ENCODE peak calls at places on chromosomes 12 and 14, in four cellular contexts. X is nephron progenitor cell, K is NCI-H1105 treated with DMSO at 0.1 percent for 48 hours, A is kidney. D is an unnamed sample.

GRCh38 chr12:45701296-45701695 is 28.2 kb upstream of the ARID2 start:
- DNase-seq in K (no peak), X (no peak), A (no peak), D (no peak)

GRCh38 chr14:76962303-76962660 is 66.2 kb downstream of the IRF2BPL start:
- DNase-seq in K (no peak), X (no peak), A (no peak), D (no peak)

GRCh38 chr12:56119361-56119796 is 1.3 kb downstream of the ZC3H10 start:
- DNase-seq in A (peak; percentile 88), K (peak; percentile 43), X (peak; percentile 74), D (peak; percentile 74)

GRCh38 chr14:85542623-85543022 is 12.7 kb downstream of the FLRT2 start:
- DNase-seq in K (no peak), A (no peak), X (no peak), D (no peak)

GRCh38 chr12:2625267-2625666 is 169.5 kb upstream of the FKBP4 start:
- DNase-seq in A (no peak), X (no peak), K (no peak), D (no peak)

GRCh38 chr14:61609885-61610284 is 85.4 kb upstream of the HIF1A start:
- DNase-seq in K (no peak), X (no peak), A (no peak), D (no peak)

GRCh38 chr14:90228478-90228877 is 27.9 kb upstream of the PSMC1 start:
- DNase-seq in X (no peak), K (no peak), A (no peak), D (no peak)

GRCh38 chr12:12333980-12334709 is 15.9 kb downstream of the MANSC1 start:
- DNase-seq in K (peak; percentile 68), X (peak; percentile 63), A (no peak), D (peak; percentile 89)

GRCh38 chr12:104609083-104609844 is 152.5 kb downstream of the CHST11 start:
- DNase-seq in A (no peak), X (no peak), K (peak; percentile 97), D (no peak)

D was measured in NCI-H2029 treated with DMSO at 0.1 percent for 48 hours.